ENCODE peak calls at places on chromosome 15, in ten cellular contexts. U, C, B, X, P, H, T, O, Y and S are unnamed samples.
A peak's percentile ranks its signal among the peaks of the same experiment; 100 is the strongest.

GRCh38 chr15:89244512-89244869 is 712 bp downstream of the FANCI start:
- ATAC-seq in U (peak; percentile 10), O (no peak), T (peak; percentile 8), C (no peak), Y (no peak), P (no peak), X (peak; percentile 5), H (peak; percentile 4), B (no peak), S (peak; percentile 3)

GRCh38 chr15:73753250-73754130 is at the start of gene INSYN1:
- ATAC-seq in U (no peak), H (no peak), P (peak; percentile 58), B (no peak), Y (peak; percentile 82), O (peak; percentile 62), X (no peak), T (peak; percentile 61), C (peak; percentile 62), S (no peak)

GRCh38 chr15:67033012-67033411 is 32.4 kb upstream of the SMAD3 start:
- ATAC-seq in X (peak; percentile 45), T (peak; percentile 7), Y (no peak), H (peak; percentile 60), C (no peak), U (peak; percentile 86), P (peak; percentile 13), B (peak; percentile 80), O (no peak), S (peak; percentile 76)

GRCh38 chr15:101451192-101451799 is 38.2 kb downstream of the PCSK6 start:
- ATAC-seq in Y (peak; percentile 45), C (peak; percentile 92), H (peak; percentile 49), T (no peak), O (peak; percentile 67), X (no peak), B (no peak), P (peak; percentile 45), U (no peak), S (no peak)

GRCh38 chr15:75662823-75663519 is 15.3 kb downstream of the SNX33 start:
- ATAC-seq in Y (no peak), H (no peak), B (no peak), C (no peak), T (no peak), P (no peak), O (no peak), X (no peak), U (no peak), S (no peak)

GRCh38 chr15:66411190-66411589 is 24.5 kb downstream of the MAP2K1 start:
- ATAC-seq in T (no peak), O (no peak), Y (no peak), B (no peak), C (no peak), U (peak; percentile 22), H (no peak), P (peak; percentile 45), X (no peak), S (no peak)

GRCh38 chr15:57019496-57020160 is 101.2 kb downstream of the TCF12 start:
- ATAC-seq in H (no peak), O (peak; percentile 58), B (no peak), X (no peak), C (peak; percentile 63), P (no peak), U (no peak), Y (no peak), T (no peak), S (no peak)

GRCh38 chr15:100571592-100572167 is 30.3 kb downstream of the LINS1 start:
- ATAC-seq in Y (no peak), O (no peak), B (no peak), P (no peak), H (no peak), C (no peak), T (no peak), X (no peak), U (no peak), S (no peak)

GRCh38 chr15:90617668-90618097 is 88.0 kb downstream of the CRTC3 start:
- ATAC-seq in H (no peak), P (no peak), C (peak; percentile 86), U (no peak), Y (peak; percentile 35), B (no peak), X (no peak), T (peak; percentile 28), O (peak; percentile 31), S (no peak)

GRCh38 chr15:85089929-85090597 is 108.4 kb downstream of the PDE8A start:
- ATAC-seq in U (no peak), C (no peak), T (no peak), Y (no peak), B (no peak), O (no peak), H (no peak), P (peak; percentile 81), X (no peak), S (no peak)

GRCh38 chr15:80020731-80021130 is 38.7 kb upstream of the ZFAND6 start:
- ATAC-seq in H (no peak), C (no peak), Y (no peak), O (no peak), X (no peak), T (no peak), U (peak; percentile 39), P (no peak), B (no peak), S (no peak)

GRCh38 chr15:70160803-70161565 is 63.3 kb upstream of the TLE3 start:
- ATAC-seq in U (no peak), O (peak; percentile 63), P (peak; percentile 9), C (no peak), Y (no peak), B (no peak), H (no peak), T (no peak), X (no peak), S (no peak)

GRCh38 chr15:69154684-69155083 is 5.8 kb upstream of the GLCE start:
- ATAC-seq in Y (no peak), B (no peak), O (peak; percentile 65), C (no peak), H (no peak), U (no peak), P (peak; percentile 38), T (no peak), X (peak; percentile 71), S (no peak)

GRCh38 chr15:80106051-80106450 is 46.6 kb downstream of the ZFAND6 start:
- ATAC-seq in Y (no peak), O (no peak), T (no peak), U (no peak), C (no peak), X (peak; percentile 4), P (no peak), B (no peak), H (no peak), S (no peak)

GRCh38 chr15:101296418-101297405 is 1.7 kb upstream of the SNRPA1 start:
- ATAC-seq in X (peak; percentile 24), Y (no peak), C (no peak), B (no peak), H (no peak), T (no peak), U (no peak), P (no peak), O (no peak), S (no peak)

GRCh38 chr15:76433798-76434400 is 97.3 kb downstream of the ISL2 start:
- ATAC-seq in B (no peak), U (no peak), X (no peak), P (no peak), H (no peak), Y (no peak), O (no peak), C (no peak), T (no peak), S (no peak)

GRCh38 chr15:25469377-25469776 is 30.6 kb upstream of the UBE3A start:
- ATAC-seq in C (no peak), T (no peak), O (peak; percentile 87), P (no peak), Y (no peak), U (no peak), B (no peak), H (no peak), X (peak; percentile 32), S (no peak)

GRCh38 chr15:30872341-30872748 is 31.4 kb upstream of the FAN1 start:
- ATAC-seq in X (peak; percentile 20), H (peak; percentile 66), O (no peak), B (peak; percentile 76), Y (no peak), T (no peak), U (peak; percentile 78), P (no peak), C (no peak), S (peak; percentile 88)

GRCh38 chr15:34365073-34365825 is 1.7 kb downstream of the LPCAT4 start:
- ATAC-seq in H (no peak), U (no peak), T (no peak), X (no peak), O (no peak), C (no peak), P (no peak), Y (no peak), B (no peak), S (peak; percentile 36)

GRCh38 chr15:21261396-21261964 is 178.8 kb downstream of the POTEB3 start:
- ATAC-seq in U (no peak), T (no peak), Y (no peak), C (no peak), B (no peak), X (no peak), P (no peak), O (peak; percentile 26), H (no peak), S (no peak)

GRCh38 chr15:71651750-71652186 is 158.6 kb upstream of the NR2E3 start:
- ATAC-seq in B (no peak), U (no peak), H (no peak), O (peak; percentile 51), P (peak; percentile 82), Y (peak; percentile 26), C (peak; percentile 68), T (peak; percentile 84), X (no peak), S (no peak)

GRCh38 chr15:47803767-47804166 is 86.5 kb downstream of the SEMA6D start:
- ATAC-seq in O (no peak), C (no peak), H (no peak), X (peak; percentile 62), Y (no peak), U (no peak), T (no peak), B (no peak), P (no peak), S (no peak)

GRCh38 chr15:51672913-51673857 is 8.1 kb upstream of the SCG3 start:
- ATAC-seq in O (no peak), C (no peak), H (no peak), Y (no peak), U (no peak), B (no peak), T (no peak), P (no peak), X (no peak), S (no peak)

GRCh38 chr15:28919201-28919627 is 33.4 kb downstream of the APBA2 start:
- ATAC-seq in Y (no peak), T (peak; percentile 14), C (no peak), O (no peak), B (peak; percentile 81), P (no peak), H (peak; percentile 80), X (no peak), U (peak; percentile 86), S (peak; percentile 79)

GRCh38 chr15:56660943-56661342 is 72.4 kb downstream of the ZNF280D start:
- ATAC-seq in U (no peak), O (no peak), T (no peak), P (no peak), Y (no peak), X (no peak), C (no peak), H (no peak), B (no peak), S (no peak)

GRCh38 chr15:51401872-51402517 is 60.5 kb downstream of the GLDN start:
- ATAC-seq in P (peak; percentile 62), T (peak; percentile 84), U (no peak), C (peak; percentile 62), O (peak; percentile 53), B (no peak), H (no peak), Y (no peak), X (peak; percentile 45), S (no peak)

GRCh38 chr15:42465520-42466259 is 25.3 kb downstream of the ZNF106 start:
- ATAC-seq in Y (peak; percentile 82), T (no peak), H (no peak), P (peak; percentile 49), B (no peak), C (no peak), U (no peak), O (peak; percentile 21), X (no peak), S (no peak)

GRCh38 chr15:67799801-67800205 is 25.5 kb upstream of the SKOR1 start:
- ATAC-seq in T (no peak), U (no peak), B (no peak), C (no peak), X (no peak), H (no peak), P (no peak), O (no peak), Y (no peak), S (no peak)